ENCODE peak calls at places on chromosome 11, in seven cellular contexts. M is esophagus squamous epithelium, Q is fibroblast of lung, C is heart left ventricle, V is endothelial cell, S is suprapubic skin, E is Calu3. G is an unnamed sample.

GRCh38 chr11:60914620-60915249 is 777 bp downstream of the TMEM109 start:
- DNase-seq in M (no peak), Q (peak; percentile 44), C (no peak), V (peak; percentile 27), S (no peak), E (peak; percentile 39), G (peak; percentile 30)

GRCh38 chr11:65703846-65704245 is 8.2 kb upstream of the KAT5 start:
- DNase-seq in M (no peak), Q (no peak), C (no peak), V (no peak), S (no peak), E (no peak), G (no peak)

GRCh38 chr11:112367453-112367852 is 106.8 kb upstream of the PLET1 start:
- DNase-seq in M (no peak), Q (no peak), C (no peak), V (no peak), S (no peak), E (no peak), G (no peak)

GRCh38 chr11:11279956-11280689 is 72.9 kb downstream of the CSNK2A3 start:
- DNase-seq in M (no peak), Q (peak; percentile 18), C (no peak), V (peak; percentile 67), S (no peak), E (no peak), G (no peak)

GRCh38 chr11:112655386-112655785 is 305.8 kb upstream of the NCAM1 start:
- DNase-seq in M (peak; percentile 3), Q (peak; percentile 88), C (peak; percentile 85), V (no peak), S (no peak), E (no peak), G (peak; percentile 30)

GRCh38 chr11:74106125-74106524 is 64.7 kb downstream of the C2CD3 start:
- DNase-seq in M (no peak), Q (no peak), C (no peak), V (no peak), S (no peak), E (no peak), G (no peak)

GRCh38 chr11:29333993-29334780 is 682.6 kb downstream of the KCNA4 start:
- DNase-seq in M (no peak), Q (peak; percentile 74), C (no peak), V (no peak), S (no peak), E (peak; percentile 10), G (peak; percentile 56)

GRCh38 chr11:3133456-3134217 is 31.5 kb downstream of the OSBPL5 start:
- DNase-seq in M (no peak), Q (no peak), C (peak; percentile 63), V (no peak), S (peak; percentile 51), E (no peak), G (no peak)

GRCh38 chr11:69089258-69089657 is 40.5 kb downstream of the TPCN2 start:
- DNase-seq in M (no peak), Q (peak; percentile 79), C (peak; percentile 81), V (no peak), S (no peak), E (peak; percentile 29), G (peak; percentile 40)

GRCh38 chr11:534197-534591 is 1.2 kb downstream of the HRAS start:
- DNase-seq in M (no peak), Q (no peak), C (no peak), V (no peak), S (peak; percentile 69), E (no peak), G (no peak)

GRCh38 chr11:81869337-81870065 is 864.2 kb downstream of the FAM181B start:
- DNase-seq in M (no peak), Q (peak; percentile 20), C (no peak), V (no peak), S (no peak), E (no peak), G (no peak)

GRCh38 chr11:66543263-66544107 is 2.4 kb downstream of the ZDHHC24 start:
- DNase-seq in M (no peak), Q (peak; percentile 64), C (no peak), V (peak; percentile 63), S (no peak), E (no peak), G (no peak)

GRCh38 chr11:23554002-23554401 is 693.7 kb upstream of the CCDC179 start:
- DNase-seq in M (no peak), Q (no peak), C (no peak), V (no peak), S (no peak), E (no peak), G (peak; percentile 13)

GRCh38 chr11:58513747-58514367 is 6.0 kb upstream of the OR5B21 start:
- DNase-seq in M (no peak), Q (peak; percentile 50), C (no peak), V (peak; percentile 62), S (no peak), E (peak; percentile 57), G (peak; percentile 76)

GRCh38 chr11:128763224-128763623 is 69.4 kb downstream of the FLI1 start:
- DNase-seq in M (no peak), Q (peak; percentile 12), C (no peak), V (no peak), S (no peak), E (no peak), G (no peak)

GRCh38 chr11:103051986-103052385 is 40.0 kb downstream of the DCUN1D5 start:
- DNase-seq in M (no peak), Q (peak; percentile 80), C (no peak), V (no peak), S (no peak), E (no peak), G (no peak)

GRCh38 chr11:112617089-112617407 is 344.2 kb upstream of the NCAM1 start:
- DNase-seq in M (no peak), Q (no peak), C (no peak), V (no peak), S (no peak), E (no peak), G (no peak)

GRCh38 chr11:56841210-56841810 is 92.8 kb upstream of the OR9G4 start:
- DNase-seq in M (no peak), Q (peak; percentile 36), C (no peak), V (peak; percentile 64), S (no peak), E (peak; percentile 67), G (peak; percentile 78)

GRCh38 chr11:59473015-59473414 is at the start of gene OR4D10:
- DNase-seq in M (no peak), Q (no peak), C (no peak), V (no peak), S (no peak), E (no peak), G (no peak)

GRCh38 chr11:11770921-11771484 is 70.8 kb upstream of the USP47 start:
- DNase-seq in M (no peak), Q (no peak), C (no peak), V (no peak), S (no peak), E (no peak), G (no peak)

GRCh38 chr11:79375818-79376550 is 64.8 kb downstream of the TENM4 start:
- DNase-seq in M (no peak), Q (no peak), C (no peak), V (no peak), S (no peak), E (no peak), G (peak; percentile 63)

GRCh38 chr11:74871037-74871436 is 77.9 kb downstream of the XRRA1 start:
- DNase-seq in M (no peak), Q (no peak), C (no peak), V (no peak), S (no peak), E (no peak), G (no peak)

GRCh38 chr11:100624346-100624745 is 62.7 kb upstream of the ARHGAP42 start:
- DNase-seq in M (no peak), Q (peak; percentile 59), C (no peak), V (no peak), S (no peak), E (no peak), G (no peak)

GRCh38 chr11:11039249-11039965 is 181.6 kb upstream of the ZBED5 start:
- DNase-seq in M (no peak), Q (no peak), C (no peak), V (no peak), S (no peak), E (no peak), G (no peak)

GRCh38 chr11:68406318-68407313 is 53.9 kb upstream of the PPP6R3 start:
- DNase-seq in M (no peak), Q (no peak), C (no peak), V (no peak), S (no peak), E (no peak), G (no peak)

GRCh38 chr11:73530109-73530508 is 67.8 kb downstream of the FAM168A start:
- DNase-seq in M (no peak), Q (no peak), C (no peak), V (peak; percentile 7), S (no peak), E (peak; percentile 11), G (peak; percentile 12)

GRCh38 chr11:100687032-100687629 is at the start of gene ARHGAP42:
- DNase-seq in M (no peak), Q (peak; percentile 66), C (peak; percentile 84), V (peak; percentile 65), S (peak; percentile 77), E (peak; percentile 52), G (peak; percentile 55)

DNA sequence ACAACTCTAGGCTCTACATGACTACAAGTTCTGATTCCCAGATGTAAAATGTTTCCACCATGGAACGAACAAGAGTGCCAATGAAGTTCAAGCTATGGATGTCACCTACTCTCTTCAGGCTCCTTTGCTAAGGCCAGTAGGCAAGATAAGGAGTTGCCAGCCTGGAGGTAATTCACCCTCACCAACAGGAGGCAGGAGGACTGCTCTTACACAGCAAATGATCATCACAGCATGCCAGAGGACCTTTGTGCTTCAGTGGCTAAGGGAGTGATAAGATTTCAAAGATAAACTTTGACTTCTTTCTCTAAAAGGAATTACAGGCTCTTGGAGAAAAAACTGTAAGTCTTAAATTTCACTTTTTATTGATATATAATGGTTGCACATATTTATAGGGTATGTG is 54.1 kb upstream of the SLC36A4 start:
- DNase-seq in M (no peak), Q (no peak), C (no peak), V (no peak), S (no peak), E (no peak), G (no peak)
- TF ChIP-seq CTCF in M (no peak), Q (no peak), C (no peak), V (no peak), S (no peak), E (no peak), G (no peak)

GRCh38 chr11:71934213-71934612 is 5.4 kb downstream of the RNF121 start:
- DNase-seq in M (no peak), Q (no peak), C (no peak), V (no peak), S (no peak), E (no peak), G (no peak)
- TF ChIP-seq CTCF in M (no peak), Q (no peak), C (no peak), V (no peak), S (no peak), E (no peak), G (no peak)

GRCh38 chr11:123020968-123021367 is 39.3 kb upstream of the BSX start:
- DNase-seq in M (no peak), Q (peak; percentile 40), C (no peak), V (peak; percentile 32), S (no peak), E (peak; percentile 31), G (peak; percentile 63)
- TF ChIP-seq CTCF in M (no peak), Q (peak; percentile 62), C (peak; percentile 51), V (peak; percentile 36), S (no peak), E (no peak), G (peak; percentile 51)

DNA sequence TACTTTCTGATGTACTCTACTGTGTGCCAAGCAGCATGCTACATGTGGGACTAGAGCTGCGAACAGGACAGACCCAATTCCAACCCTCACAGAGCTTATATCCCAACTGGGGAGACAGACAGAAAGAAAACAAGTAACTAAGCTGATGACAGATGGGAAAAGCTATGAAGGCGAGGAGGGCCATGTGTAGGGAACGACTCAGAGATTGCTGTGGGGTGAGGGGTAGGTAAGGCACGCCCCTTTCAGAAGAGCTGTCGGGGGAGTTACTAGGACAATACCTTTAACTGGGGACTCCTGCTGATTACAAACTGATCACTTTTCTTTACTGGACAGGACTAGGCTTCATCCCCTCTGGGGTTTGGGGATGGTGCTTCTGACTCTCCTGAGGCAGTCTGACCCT is 48.9 kb downstream of the ST3GAL4 start:
- DNase-seq in M (no peak), Q (no peak), C (no peak), V (no peak), S (no peak), E (no peak), G (no peak)
- TF ChIP-seq CTCF in M (no peak), Q (no peak), C (no peak), V (no peak), S (no peak), E (no peak), G (no peak)

G was measured in MCF 10A.